ENCODE peak calls at places on chromosomes 12 and 14, in ten cellular contexts. Z is right cardiac atrium, T is bronchial epithelial cell, Q is ovary, W is foreskin fibroblast, N is upper lobe of left lung, X is right lobe of liver, G is fibroblast of mammary gland, A is heart right ventricle, F is HAP-1. U is an unnamed sample.

GRCh38 chr12:14942532-14942931 is 4.2 kb upstream of the ERP27 start:
- DNase-seq in Z (no peak), T (no peak), Q (no peak), W (no peak), N (no peak), X (no peak), G (no peak), A (no peak), F (no peak), U (no peak)

GRCh38 chr12:31650927-31651326 is 8.6 kb upstream of the ETFBKMT start:
- DNase-seq in Z (no peak), T (peak), Q (no peak), W (peak), N (no peak), X (no peak), G (peak), A (no peak), F (no peak), U (no peak)

GRCh38 chr14:31420013-31420318 is 384 bp downstream of the HEATR5A start:
- DNase-seq in Z (peak), T (peak), Q (peak), W (no peak), N (peak), X (peak), G (no peak), A (peak), F (peak), U (peak)

GRCh38 chr12:5135126-5135525 is 91.4 kb downstream of the KCNA5 start:
- DNase-seq in Z (no peak), T (peak), Q (no peak), W (no peak), N (no peak), X (no peak), G (no peak), A (no peak), F (no peak), U (no peak)

GRCh38 chr12:42574879-42575278 is 14.7 kb downstream of the PRICKLE1 start:
- DNase-seq in Z (no peak), T (no peak), Q (no peak), W (no peak), N (no peak), X (no peak), G (peak), A (no peak), F (no peak), U (no peak)

GRCh38 chr14:67187210-67187609 is 2.0 kb upstream of the GARIN2 start:
- DNase-seq in Z (no peak), T (peak), Q (no peak), W (peak), N (no peak), X (no peak), G (peak), A (no peak), F (no peak), U (no peak)

GRCh38 chr14:60206837-60207533 is 41.8 kb upstream of the DHRS7 start:
- DNase-seq in Z (no peak), T (peak), Q (no peak), W (no peak), N (no peak), X (no peak), G (no peak), A (no peak), F (no peak), U (no peak)

GRCh38 chr12:47686645-47687240 is 19.1 kb downstream of the RPAP3 start:
- DNase-seq in Z (no peak), T (peak), Q (no peak), W (peak), N (no peak), X (no peak), G (peak), A (no peak), F (peak), U (no peak)

GRCh38 chr14:72961579-72962335 is 35.5 kb downstream of the DCAF4 start:
- DNase-seq in Z (no peak), T (peak), Q (no peak), W (no peak), N (no peak), X (no peak), G (peak), A (no peak), F (no peak), U (no peak)

GRCh38 chr12:33313476-33313875 is 126.1 kb downstream of the SYT10 start:
- DNase-seq in Z (no peak), T (no peak), Q (no peak), W (no peak), N (no peak), X (no peak), G (no peak), A (no peak), F (no peak), U (no peak)

GRCh38 chr12:108811411-108812185 is 45.8 kb downstream of the SSH1 start:
- DNase-seq in Z (no peak), T (no peak), Q (no peak), W (no peak), N (no peak), X (no peak), G (no peak), A (no peak), F (no peak), U (no peak)

GRCh38 chr12:40692617-40693502 is 621 bp downstream of the CNTN1 start:
- DNase-seq in Z (peak), T (peak), Q (peak), W (no peak), N (peak), X (peak), G (no peak), A (no peak), F (peak), U (no peak)

GRCh38 chr14:28754209-28754985 is 12.2 kb upstream of the FOXG1 start:
- DNase-seq in Z (no peak), T (peak), Q (no peak), W (no peak), N (no peak), X (no peak), G (peak), A (peak), F (peak), U (no peak)

GRCh38 chr12:108821407-108822397 is 35.7 kb downstream of the SSH1 start:
- DNase-seq in Z (no peak), T (peak), Q (no peak), W (peak), N (peak), X (no peak), G (peak), A (no peak), F (no peak), U (no peak)

GRCh38 chr14:105486974-105487448 is 325 bp downstream of the CRIP1 start:
- DNase-seq in Z (peak), T (no peak), Q (peak), W (no peak), N (no peak), X (peak), G (no peak), A (peak), F (no peak), U (peak)

GRCh38 chr12:85036241-85036707 is at the start of the genes LRRIQ1 and TSPAN19:
- DNase-seq in Z (peak), T (peak), Q (peak), W (peak), N (peak), X (peak), G (peak), A (peak), F (peak), U (no peak)

GRCh38 chr12:123715151-123715676 is 3.1 kb downstream of the ATP6V0A2 start:
- DNase-seq in Z (no peak), T (no peak), Q (no peak), W (no peak), N (no peak), X (no peak), G (peak), A (no peak), F (no peak), U (no peak)

GRCh38 chr12:31118831-31119530 is 45.3 kb downstream of the DDX11 start:
- DNase-seq in Z (peak), T (no peak), Q (no peak), W (no peak), N (no peak), X (no peak), G (no peak), A (no peak), F (peak), U (no peak)

GRCh38 chr12:131137836-131138637 is 184.3 kb downstream of the ADGRD1 start:
- DNase-seq in Z (no peak), T (no peak), Q (peak), W (peak), N (no peak), X (no peak), G (peak), A (no peak), F (no peak), U (peak)

GRCh38 chr12:96220902-96221301 is 26.7 kb downstream of the ELK3 start:
- DNase-seq in Z (peak), T (peak), Q (no peak), W (peak), N (no peak), X (no peak), G (peak), A (peak), F (no peak), U (peak)

GRCh38 chr14:100658514-100658886 is 68.2 kb upstream of the DLK1 start:
- DNase-seq in Z (no peak), T (no peak), Q (no peak), W (no peak), N (no peak), X (no peak), G (no peak), A (no peak), F (no peak), U (no peak)

GRCh38 chr12:102452605-102453004 is 27.8 kb downstream of the IGF1 start:
- DNase-seq in Z (no peak), T (no peak), Q (no peak), W (no peak), N (no peak), X (no peak), G (no peak), A (no peak), F (no peak), U (no peak)

GRCh38 chr12:53770281-53770680 is 18.5 kb upstream of the CISTR start:
- DNase-seq in Z (no peak), T (peak), Q (no peak), W (peak), N (no peak), X (no peak), G (peak), A (no peak), F (no peak), U (no peak)

GRCh38 chr12:57591567-57592325 is 754 bp downstream of the PIP4K2C start:
- DNase-seq in Z (no peak), T (peak), Q (no peak), W (no peak), N (no peak), X (peak), G (no peak), A (no peak), F (peak), U (no peak)

GRCh38 chr12:27462151-27462694 is 15.7 kb downstream of the SMCO2 start:
- DNase-seq in Z (no peak), T (no peak), Q (no peak), W (peak), N (no peak), X (no peak), G (peak), A (peak), F (no peak), U (no peak)

GRCh38 chr12:5051913-5052312 is 8.2 kb downstream of the KCNA5 start:
- DNase-seq in Z (no peak), T (no peak), Q (no peak), W (no peak), N (no peak), X (no peak), G (no peak), A (no peak), F (no peak), U (no peak)

GRCh38 chr14:50000215-50001145 is 107.6 kb downstream of the ARF6 start:
- DNase-seq in Z (peak), T (peak), Q (peak), W (peak), N (peak), X (peak), G (peak), A (peak), F (no peak), U (peak)

GRCh38 chr14:49997991-49998390 is 105.1 kb downstream of the ARF6 start:
- DNase-seq in Z (no peak), T (no peak), Q (no peak), W (no peak), N (no peak), X (no peak), G (no peak), A (no peak), F (no peak), U (no peak)

GRCh38 chr14:49999216-49999761 is 106.4 kb downstream of the ARF6 start:
- DNase-seq in Z (peak), T (peak), Q (no peak), W (peak), N (peak), X (peak), G (peak), A (peak), F (no peak), U (peak)

GRCh38 chr14:50001146-50001998 is 108.5 kb downstream of the ARF6 start:
- DNase-seq in Z (peak), T (peak), Q (no peak), W (peak), N (peak), X (peak), G (peak), A (no peak), F (no peak), U (no peak)

DNA sequence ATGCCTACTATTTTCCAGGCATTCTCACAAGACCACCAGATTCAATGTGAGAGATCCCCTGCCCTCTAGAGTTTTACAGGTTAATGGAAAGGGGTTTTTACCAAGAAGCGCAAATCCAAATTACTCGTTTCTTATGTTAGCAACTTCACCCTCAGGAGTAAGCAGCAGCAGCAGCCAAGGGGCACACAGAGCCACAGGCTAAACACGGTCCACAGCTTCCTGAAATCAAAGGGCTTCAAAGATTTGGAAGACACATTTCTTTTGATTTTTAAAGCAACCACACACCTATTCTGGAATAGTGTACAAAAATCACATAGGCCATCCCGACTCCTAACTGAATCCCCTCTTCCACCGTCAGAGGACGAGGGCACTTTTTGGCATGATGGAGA is 106.9 kb downstream of the ARF6 start:
- DNase-seq in Z (no peak), T (no peak), Q (no peak), W (no peak), N (no peak), X (no peak), G (no peak), A (no peak), F (no peak), U (no peak)
- H3K4me3 ChIP-seq in Z (no peak), T (no peak), Q (no peak), W (peak), N (no peak), X (no peak), G (no peak), A (peak), F (no peak), U (peak)

GRCh38 chr12:49902399-49903350 is 1.0 kb downstream of the FAIM2 start:
- DNase-seq in Z (no peak), T (no peak), Q (peak), W (no peak), N (no peak), X (no peak), G (no peak), A (no peak), F (peak), U (no peak)

GRCh38 chr12:49901986-49902385 is 1.7 kb downstream of the FAIM2 start:
- DNase-seq in Z (no peak), T (no peak), Q (peak), W (no peak), N (no peak), X (no peak), G (no peak), A (no peak), F (no peak), U (no peak)

GRCh38 chr12:49904601-49905000 is 901 bp upstream of the FAIM2 start:
- DNase-seq in Z (peak), T (no peak), Q (no peak), W (no peak), N (no peak), X (no peak), G (no peak), A (no peak), F (no peak), U (no peak)

GRCh38 chr12:49903700-49904423 is at the start of gene FAIM2:
- DNase-seq in Z (peak), T (no peak), Q (peak), W (peak), N (no peak), X (no peak), G (peak), A (peak), F (peak), U (no peak)

GRCh38 chr12:49903351-49903699 is 375 bp downstream of the FAIM2 start:
- DNase-seq in Z (no peak), T (no peak), Q (peak), W (no peak), N (no peak), X (no peak), G (no peak), A (no peak), F (no peak), U (no peak)
- H3K4me3 ChIP-seq in Z (peak), T (no peak), Q (peak), W (peak), N (no peak), X (no peak), G (peak), A (peak), F (peak), U (peak)

DNA sequence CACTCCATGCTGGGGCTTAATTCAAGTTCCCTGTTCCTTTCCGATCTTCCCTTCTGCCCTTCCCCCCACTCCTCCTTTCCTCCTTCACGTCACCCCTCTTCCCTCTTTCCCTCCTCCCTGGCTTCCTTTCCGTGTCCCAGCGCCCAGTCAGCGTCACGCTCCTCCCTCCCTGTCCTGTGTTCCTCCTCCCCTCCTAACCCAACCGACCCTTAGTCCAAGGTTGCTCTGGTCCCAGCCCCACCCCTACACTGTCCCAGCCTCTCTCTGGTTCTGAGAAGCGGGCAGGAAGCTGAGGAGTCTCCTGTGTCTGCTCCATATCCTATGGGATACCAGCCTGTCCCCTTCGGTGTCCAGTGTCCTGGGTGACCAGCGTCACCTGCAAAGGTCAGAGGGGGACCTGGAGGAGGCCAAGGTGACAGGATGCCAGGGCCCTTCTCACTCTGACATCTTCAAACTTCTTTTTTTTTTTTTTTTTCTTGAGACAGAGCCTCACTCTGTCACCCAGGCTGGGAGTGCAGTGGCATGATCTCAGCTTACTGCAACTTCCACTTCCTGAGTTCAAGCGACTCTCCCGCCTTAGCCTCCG is 56.2 kb upstream of the TSPAN9 start:
- DNase-seq in Z (peak), T (no peak), Q (no peak), W (no peak), N (no peak), X (peak), G (no peak), A (no peak), F (no peak), U (no peak)
- H3K4me3 ChIP-seq in Z (no peak), T (no peak), Q (no peak), W (no peak), N (no peak), X (no peak), G (no peak), A (no peak), F (no peak), U (no peak)

GRCh38 chr14:22554706-22555572 is 34.1 kb downstream of the DAD1 start:
- DNase-seq in Z (no peak), T (no peak), Q (no peak), W (no peak), N (no peak), X (no peak), G (no peak), A (no peak), F (no peak), U (no peak)
- H3K4me3 ChIP-seq in Z (no peak), T (no peak), Q (no peak), W (no peak), N (no peak), X (no peak), G (no peak), A (no peak), F (no peak), U (no peak)

DNA sequence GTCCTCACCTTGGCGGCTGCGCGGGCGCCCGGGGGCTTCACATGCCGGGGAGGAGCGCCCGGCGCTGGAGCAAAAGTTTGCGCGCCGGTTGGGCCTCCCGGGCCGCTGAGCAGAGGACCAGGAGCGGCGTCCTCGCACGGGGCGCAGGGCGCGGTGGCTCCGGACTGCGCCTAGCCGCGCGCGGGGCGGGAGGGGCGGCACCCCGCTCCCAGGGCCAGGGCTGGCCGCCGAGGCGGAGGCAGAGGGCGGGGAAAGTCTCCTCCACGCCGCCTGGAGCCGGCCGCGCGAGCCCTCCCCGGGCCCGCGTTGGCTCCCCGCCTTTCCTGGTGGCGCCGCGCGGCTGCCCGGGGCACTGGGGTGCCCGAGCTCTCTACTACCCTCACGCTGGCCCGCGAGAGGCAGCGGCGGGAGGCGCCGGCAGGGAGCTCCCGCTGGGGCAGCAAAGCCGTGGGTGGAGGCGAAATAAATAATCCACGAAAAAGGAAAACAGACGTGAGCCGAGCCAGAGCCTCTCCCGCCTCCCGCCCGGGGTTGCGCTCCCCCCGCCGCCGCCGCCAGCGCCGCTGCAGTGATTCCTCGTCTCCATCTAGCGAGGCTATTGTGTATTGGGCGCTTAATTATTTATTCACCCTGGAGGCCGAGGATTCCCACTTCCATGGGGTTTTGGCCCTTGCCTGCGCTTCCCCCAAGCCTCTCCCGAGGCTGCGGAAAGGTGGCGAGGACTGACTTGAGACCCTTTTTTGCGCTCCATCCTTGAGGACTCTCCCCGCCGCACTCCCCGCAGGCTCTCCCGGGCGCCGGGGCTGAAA is 476 bp upstream of the PRIMA1 start:
- DNase-seq in Z (peak), T (no peak), Q (peak), W (no peak), N (no peak), X (no peak), G (peak), A (peak), F (peak), U (no peak)
- H3K4me3 ChIP-seq in Z (peak), T (peak), Q (peak), W (peak), N (no peak), X (peak), G (no peak), A (peak), F (peak), U (peak)

U was measured in coronary artery.